ENCODE peak calls at places on chromosomes 4 and X, in four cellular contexts. X, Z, E and N are unnamed samples.

GRCh38 chr4:124278477-124278876 is 434.1 kb downstream of the ANKRD50 start:
- DNase-seq in X (peak), Z (peak), E (no peak), N (no peak)

GRCh38 chr4:81030061-81030616 is 369 bp upstream of the BMP3 start:
- DNase-seq in X (no peak), Z (no peak), E (peak), N (no peak)

GRCh38 chr4:40185830-40186664 is 10.8 kb upstream of the RHOH start:
- DNase-seq in X (no peak), Z (no peak), E (peak), N (no peak)

GRCh38 chr4:65893311-65893710 is 223.0 kb upstream of the EPHA5 start:
- DNase-seq in X (no peak), Z (peak), E (no peak), N (no peak)

GRCh38 chr4:123995939-123996338 is 599.3 kb downstream of the SPRY1 start:
- DNase-seq in X (peak), Z (peak), E (no peak), N (no peak)

GRCh38 chr4:134756456-134756855 is 554.9 kb upstream of the PABPC4L start:
- DNase-seq in X (no peak), Z (no peak), E (no peak), N (no peak)

GRCh38 chrX:123450217-123450616 is 266.1 kb downstream of the GRIA3 start:
- DNase-seq in X (no peak), Z (peak), E (peak), N (no peak)

GRCh38 chr4:182569561-182569960 is 326.4 kb downstream of the TENM3 start:
- DNase-seq in X (no peak), Z (no peak), E (no peak), N (no peak)

GRCh38 chrX:107628662-107629532 is 587 bp downstream of the PRPS1 start:
- DNase-seq in X (no peak), Z (no peak), E (peak), N (peak)

GRCh38 chrX:40465735-40466551 is 114.8 kb upstream of the ATP6AP2 start:
- DNase-seq in X (no peak), Z (no peak), E (peak), N (no peak)

GRCh38 chrX:9293903-9294302 is 171.0 kb upstream of the TBL1X start:
- DNase-seq in X (no peak), Z (no peak), E (no peak), N (no peak)

GRCh38 chrX:2343413-2343812 is 157.4 kb downstream of the DHRSX start:
- DNase-seq in X (no peak), Z (no peak), E (no peak), N (no peak)

GRCh38 chrX:94831364-94831763 is 1157.4 kb downstream of the FAM133A start:
- DNase-seq in X (no peak), Z (peak), E (no peak), N (no peak)

GRCh38 chr4:20192754-20193521 is 58.8 kb upstream of the SLIT2 start:
- DNase-seq in X (no peak), Z (peak), E (no peak), N (no peak)

GRCh38 chr4:113646456-113646809 is 115.1 kb downstream of the CAMK2D start:
- DNase-seq in X (no peak), Z (peak), E (no peak), N (no peak)

GRCh38 chrX:113741744-113742143 is 842.1 kb upstream of the HTR2C start:
- DNase-seq in X (peak), Z (peak), E (peak), N (no peak)

GRCh38 chr4:13705521-13706035 is 78.1 kb upstream of the BOD1L1 start:
- DNase-seq in X (no peak), Z (no peak), E (no peak), N (no peak)

GRCh38 chrX:111165902-111166301 is 69.9 kb downstream of the PAK3 start:
- DNase-seq in X (no peak), Z (no peak), E (no peak), N (no peak)

GRCh38 chrX:119236599-119237525 is 777 bp downstream of the PGRMC1 start:
- DNase-seq in X (no peak), Z (peak), E (peak), N (peak)

GRCh38 chr4:54683616-54684346 is 26.0 kb downstream of the KIT start:
- DNase-seq in X (no peak), Z (peak), E (peak), N (peak)

GRCh38 chr4:16725252-16725651 is 173.2 kb downstream of the LDB2 start:
- DNase-seq in X (no peak), Z (no peak), E (no peak), N (no peak)

GRCh38 chr4:66585767-66586166 is 915.5 kb upstream of the EPHA5 start:
- DNase-seq in X (no peak), Z (no peak), E (no peak), N (no peak)

GRCh38 chr4:6472387-6473263 is at the start of gene PPP2R2C:
- DNase-seq in X (no peak), Z (no peak), E (no peak), N (no peak)

GRCh38 chr4:48653217-48654014 is 126.7 kb downstream of the FRYL start:
- DNase-seq in X (peak), Z (peak), E (no peak), N (no peak)

GRCh38 chr4:176191974-176192373 is 3.4 kb downstream of the SPATA4 start:
- DNase-seq in X (no peak), Z (no peak), E (no peak), N (no peak)

GRCh38 chr4:88418411-88418810 is 38.5 kb upstream of the HERC5 start:
- DNase-seq in X (no peak), Z (no peak), E (no peak), N (no peak)

GRCh38 chr4:156523991-156524390 is 447.6 kb downstream of the PDGFC start:
- DNase-seq in X (no peak), Z (no peak), E (no peak), N (no peak)

GRCh38 chr4:5033266-5033945 is 14.1 kb upstream of the CYTL1 start:
- DNase-seq in X (no peak), Z (peak), E (peak), N (no peak)

GRCh38 chr4:33060873-33061542 is 2340.8 kb downstream of the PCDH7 start:
- DNase-seq in X (peak), Z (peak), E (peak), N (no peak)

GRCh38 chr4:15396157-15396800 is 31.6 kb upstream of the C1QTNF7 start:
- DNase-seq in X (peak), Z (peak), E (peak), N (peak)

GRCh38 chr4:128859887-128860774 is 50.6 kb downstream of the JADE1 start:
- DNase-seq in X (peak), Z (peak), E (peak), N (no peak)

GRCh38 chrX:11449613-11450012 is 156.4 kb downstream of the AMELX start:
- DNase-seq in X (no peak), Z (no peak), E (no peak), N (no peak)

GRCh38 chr4:139555705-139556070 is 331 bp downstream of the SETD7 start:
- DNase-seq in X (no peak), Z (peak), E (no peak), N (no peak)

GRCh38 chrX:68930576-68931317 is 101.9 kb downstream of the EFNB1 start:
- DNase-seq in X (no peak), Z (no peak), E (no peak), N (no peak)

GRCh38 chr4:93693141-93693540 is 135.4 kb upstream of the ATOH1 start:
- DNase-seq in X (no peak), Z (no peak), E (no peak), N (no peak)

GRCh38 chrX:17644001-17644400 is 93.3 kb upstream of the SCML1 start:
- DNase-seq in X (no peak), Z (no peak), E (no peak), N (no peak)

GRCh38 chr4:71785957-71786356 is 2.1 kb upstream of the GC start:
- DNase-seq in X (no peak), Z (peak), E (no peak), N (no peak)

GRCh38 chr4:78075986-78076385 is 18.9 kb downstream of the FRAS1 start:
- DNase-seq in X (no peak), Z (no peak), E (no peak), N (no peak)

GRCh38 chr4:79695848-79696247 is 287.8 kb upstream of the GK2 start:
- DNase-seq in X (no peak), Z (no peak), E (no peak), N (no peak)

GRCh38 chr4:56612282-56612681 is 68.8 kb downstream of the HOPX start:
- DNase-seq in X (no peak), Z (no peak), E (no peak), N (no peak)

GRCh38 chr4:56603297-56603696 is 77.8 kb downstream of the HOPX start:
- DNase-seq in X (no peak), Z (no peak), E (no peak), N (no peak)

GRCh38 chr4:56611501-56611900 is 69.6 kb downstream of the HOPX start:
- DNase-seq in X (peak), Z (no peak), E (no peak), N (no peak)

GRCh38 chr4:56606385-56606784 is 74.7 kb downstream of the HOPX start:
- DNase-seq in X (no peak), Z (no peak), E (no peak), N (no peak)

DNA sequence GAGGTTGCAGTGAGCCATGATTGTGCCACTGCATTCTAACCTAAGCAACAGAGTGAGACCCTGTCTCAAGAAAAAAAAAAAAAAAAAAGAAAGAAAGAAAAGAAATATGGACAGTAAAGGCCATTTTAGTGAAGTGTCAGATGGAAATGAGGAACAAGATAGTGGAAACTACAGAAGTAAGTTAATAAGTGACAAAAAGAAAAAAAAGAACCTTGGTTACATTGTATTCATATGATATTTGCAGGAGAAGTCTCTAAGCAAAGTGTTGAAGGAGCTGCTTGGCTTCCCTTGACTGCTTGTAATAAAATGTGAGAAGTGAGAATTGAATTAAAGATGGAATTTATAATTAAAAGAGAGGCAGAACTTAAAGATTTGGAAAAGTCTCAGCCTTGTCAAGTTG is 73.2 kb downstream of the HOPX start:
- DNase-seq in X (no peak), Z (no peak), E (no peak), N (no peak)
- TF ChIP-seq CTCF in X (no peak), Z (no peak), E (no peak), N (no peak)

DNA sequence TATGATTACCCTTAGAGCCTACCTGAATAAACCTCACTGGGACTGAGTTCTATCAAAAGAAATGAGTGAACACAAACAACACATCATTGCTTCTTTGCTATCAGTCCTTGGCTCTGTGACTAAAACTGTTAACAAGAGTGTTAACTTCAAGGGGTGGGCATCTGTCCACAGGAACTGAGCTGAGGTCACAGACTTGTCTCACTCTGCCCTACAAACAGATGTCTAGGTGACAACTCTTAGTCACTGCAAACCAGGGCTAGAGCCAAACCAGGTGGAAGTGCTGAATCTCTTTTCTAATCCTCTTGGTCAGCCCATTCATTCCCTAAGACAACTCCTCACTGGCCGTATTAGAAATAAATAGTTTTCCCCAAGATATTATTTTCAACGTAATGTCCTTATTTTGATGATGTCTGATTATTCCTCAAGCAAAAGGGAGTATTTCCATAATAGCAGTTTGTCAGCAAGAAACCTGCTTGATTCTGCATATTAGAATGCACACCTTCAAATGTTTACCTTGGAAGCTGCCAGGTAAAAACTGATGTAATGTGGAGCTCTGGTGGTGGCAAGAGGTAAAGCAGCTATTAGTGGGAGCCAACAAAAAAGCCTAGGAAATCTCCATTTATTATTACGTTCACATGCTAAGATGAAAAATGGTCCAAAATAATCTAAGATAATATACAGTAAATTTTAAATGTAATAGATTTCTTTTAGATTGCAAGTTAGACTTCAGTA is 4.0 kb downstream of the COL25A1 start:
- DNase-seq in X (no peak), Z (peak), E (peak), N (no peak)
- TF ChIP-seq CTCF in X (peak), Z (peak), E (peak), N (peak)

GRCh38 chr4:83362492-83363329 is 28.1 kb upstream of the HPSE start:
- DNase-seq in X (peak), Z (peak), E (peak), N (no peak)
- TF ChIP-seq CTCF in X (peak), Z (peak), E (peak), N (no peak)

GRCh38 chr4:84967292-84967651 is 782 bp upstream of the WDFY3 start:
- DNase-seq in X (no peak), Z (peak), E (no peak), N (no peak)

GRCh38 chr4:84968936-84969335 is 2.4 kb upstream of the WDFY3 start:
- DNase-seq in X (no peak), Z (no peak), E (no peak), N (no peak)

GRCh38 chr4:84964995-84965557 is 1.4 kb downstream of the WDFY3 start:
- DNase-seq in X (no peak), Z (no peak), E (no peak), N (no peak)

GRCh38 chr4:84966382-84967291 is at the start of gene WDFY3:
- DNase-seq in X (peak), Z (peak), E (peak), N (no peak)

GRCh38 chr4:84965558-84966381 is 720 bp downstream of the WDFY3 start:
- DNase-seq in X (no peak), Z (peak), E (peak), N (no peak)
- TF ChIP-seq CTCF in X (no peak), Z (no peak), E (no peak), N (no peak)

GRCh38 chrX:3938587-3938986 is 225.1 kb upstream of the PRKX start:
- DNase-seq in X (no peak), Z (no peak), E (no peak), N (no peak)

DNA sequence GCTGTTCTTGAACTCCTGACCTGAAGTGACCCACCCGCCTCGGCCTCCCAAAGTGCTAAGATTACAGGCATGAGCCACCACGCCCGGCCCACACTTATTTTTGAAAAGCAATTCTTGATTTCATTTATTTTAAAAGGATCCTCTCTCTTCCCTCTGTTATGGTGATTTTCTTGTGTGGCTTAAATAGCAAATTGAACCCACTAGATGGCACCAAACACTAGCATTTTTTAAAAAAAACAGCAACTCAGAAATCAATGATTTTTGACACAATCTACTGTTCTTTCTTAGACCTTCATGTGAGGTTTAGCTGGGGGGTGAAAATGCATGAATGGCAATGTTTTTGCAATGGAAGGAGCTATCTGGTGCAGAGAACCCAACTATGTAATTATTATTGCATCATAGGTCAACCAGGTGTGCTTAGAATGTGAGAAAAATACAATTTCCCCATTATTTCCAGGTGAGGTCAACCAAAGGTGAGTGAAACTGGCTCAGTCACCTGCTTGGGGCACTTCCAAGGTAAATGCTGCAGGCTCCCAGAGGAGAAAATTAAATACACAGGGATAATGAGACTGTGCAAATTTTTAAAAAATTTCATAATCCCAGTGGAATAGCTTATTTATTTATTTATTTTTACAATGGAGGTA is 226.6 kb upstream of the PRKX start:
- DNase-seq in X (peak), Z (peak), E (peak), N (no peak)
- TF ChIP-seq CTCF in X (peak), Z (peak), E (peak), N (peak)

GRCh38 chrX:51802917-51803688 is 59.9 kb downstream of the GSPT2 start:
- DNase-seq in X (peak), Z (peak), E (peak), N (peak)
- TF ChIP-seq CTCF in X (peak), Z (peak), E (peak), N (peak)

GRCh38 chr4:185227713-185228278 is 18.4 kb downstream of the SNX25 start:
- DNase-seq in X (no peak), Z (no peak), E (no peak), N (no peak)

GRCh38 chr4:185236155-185236503 is 26.7 kb downstream of the SNX25 start:
- DNase-seq in X (no peak), Z (no peak), E (no peak), N (no peak)

GRCh38 chr4:185229021-185229818 is 19.8 kb downstream of the SNX25 start:
- DNase-seq in X (no peak), Z (no peak), E (no peak), N (no peak)

GRCh38 chr4:185235480-185236154 is 26.2 kb downstream of the SNX25 start:
- DNase-seq in X (no peak), Z (peak), E (no peak), N (no peak)

GRCh38 chr4:185232370-185232769 is 23.0 kb downstream of the SNX25 start:
- DNase-seq in X (no peak), Z (no peak), E (no peak), N (no peak)
- TF ChIP-seq CTCF in X (no peak), Z (no peak), E (no peak), N (no peak)